ENCODE peak calls at places on chromosomes 13 and 19, in ten cellular contexts. K, S, P, G, U, R, T, M, J and C are unnamed samples. For H3K4me1, the result is how much of the 10 kb centered on the place peaks cover.

GRCh38 chr13:20349564-20350379 is 117.7 kb upstream of the GJB6 start:
- DNase-seq in P (no peak), G (no peak), J (peak), K (no peak), T (no peak), U (peak), M (no peak), R (no peak), S (no peak), C (no peak)

GRCh38 chr13:108816381-108816780 is 187.0 kb downstream of the MYO16 start:
- DNase-seq in G (no peak), S (no peak), T (no peak), P (no peak), M (no peak), K (no peak), U (no peak), R (no peak), J (no peak), C (no peak)

GRCh38 chr19:43872547-43873336 is 45.6 kb downstream of the ZNF283 start:
- DNase-seq in M (no peak), T (peak), G (no peak), J (no peak), K (peak), U (no peak), P (peak), S (peak), R (no peak), C (peak)

GRCh38 chr19:9906475-9907087 is 29.7 kb downstream of the OLFM2 start:
- DNase-seq in M (no peak), T (no peak), R (no peak), G (no peak), K (no peak), J (no peak), U (peak), S (no peak), P (no peak), C (no peak)

GRCh38 chr19:2477141-2477710 is 1.3 kb downstream of the GADD45B start:
- DNase-seq in R (no peak), U (peak), J (peak), S (no peak), T (peak), G (peak), P (no peak), K (peak), M (no peak), C (no peak)

GRCh38 chr19:12833747-12834417 is 497 bp downstream of the RTBDN start:
- DNase-seq in T (no peak), J (peak), S (no peak), R (no peak), M (peak), G (peak), U (peak), P (no peak), K (no peak), C (peak)

GRCh38 chr13:27281420-27281819 is 10.8 kb downstream of the RASL11A start:
- DNase-seq in S (no peak), K (no peak), G (no peak), T (no peak), R (no peak), U (no peak), P (no peak), J (no peak), M (no peak), C (no peak)

GRCh38 chr19:32397736-32398135 is 7.8 kb upstream of the DPY19L3 start:
- DNase-seq in G (peak), S (no peak), K (peak), R (no peak), M (no peak), U (no peak), P (peak), T (peak), J (no peak), C (no peak)

GRCh38 chr13:40571338-40571737 is 95.1 kb downstream of the FOXO1 start:
- DNase-seq in M (no peak), J (no peak), S (no peak), U (no peak), K (no peak), P (no peak), G (no peak), T (no peak), R (no peak), C (no peak)

GRCh38 chr13:35888327-35888940 is 242.7 kb downstream of the DCLK1 start:
- DNase-seq in R (no peak), K (no peak), S (no peak), U (no peak), G (no peak), M (no peak), P (no peak), J (peak), T (peak), C (no peak)

GRCh38 chr19:38329651-38330050 is 6.0 kb upstream of the CATSPERG start:
- DNase-seq in M (no peak), G (no peak), K (no peak), J (no peak), P (no peak), U (no peak), T (no peak), R (no peak), S (no peak), C (no peak)

DNA sequence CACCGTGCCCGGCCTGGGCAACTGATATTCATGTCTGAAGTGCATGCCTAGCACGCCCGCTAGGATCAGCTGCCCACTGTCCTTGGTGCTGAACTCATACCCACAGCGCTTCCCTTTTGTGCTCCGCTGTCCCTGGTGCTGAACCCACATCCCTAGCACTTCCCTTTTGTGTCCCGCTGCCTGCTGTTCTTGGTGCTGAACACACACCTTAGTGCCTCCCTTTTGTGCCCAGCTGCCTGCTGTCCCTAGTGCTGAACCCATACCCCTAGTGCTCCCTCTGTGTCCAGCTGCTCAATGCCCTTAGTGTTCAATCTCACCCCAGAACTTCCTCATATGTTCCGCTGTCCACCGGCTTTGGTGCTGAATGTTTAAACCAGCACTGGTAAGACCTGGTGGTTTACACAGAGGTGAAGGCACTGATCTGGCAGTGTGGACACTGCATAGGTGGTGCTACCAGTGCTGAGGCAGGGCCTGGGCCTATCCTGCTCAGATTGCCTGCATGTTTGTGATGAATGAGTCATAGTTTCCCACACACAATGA is 26.3 kb upstream of the SIGLEC11 start:
- DNase-seq in G (peak), U (peak), J (peak), K (peak), M (peak), P (peak), T (peak), R (peak), S (peak), C (peak)
- H3K4me1 ChIP-seq in G (under half), U (under half), J (under half), K (under half), M (under half), P (under half), T (under half), R (under half), S (under half), C (under half)

GRCh38 chr19:1086618-1087017 is 8.6 kb downstream of the POLR2E start:
- DNase-seq in S (no peak), T (no peak), U (no peak), J (no peak), R (no peak), G (no peak), M (no peak), P (no peak), K (no peak), C (no peak)
- H3K4me2 ChIP-seq in S (no peak), T (no peak), U (no peak), J (no peak), R (no peak), G (no peak), M (no peak), P (no peak), K (no peak), C (no peak)

GRCh38 chr19:1365964-1366695 is 17.6 kb upstream of the NDUFS7 start:
- DNase-seq in G (no peak), J (no peak), T (no peak), K (no peak), M (no peak), P (no peak), S (no peak), U (no peak), R (no peak), C (no peak)

GRCh38 chr19:1369214-1369805 is 14.4 kb upstream of the NDUFS7 start:
- DNase-seq in R (no peak), U (no peak), S (no peak), J (no peak), K (no peak), P (no peak), M (no peak), T (no peak), G (no peak), C (no peak)

GRCh38 chr19:1365306-1365963 is 18.3 kb upstream of the NDUFS7 start:
- DNase-seq in M (no peak), J (no peak), K (no peak), S (no peak), R (no peak), P (no peak), G (no peak), T (peak), U (no peak), C (no peak)

GRCh38 chr19:1364070-1364719 is 19.5 kb upstream of the NDUFS7 start:
- DNase-seq in M (no peak), S (no peak), J (no peak), K (no peak), P (no peak), R (no peak), G (peak), T (no peak), U (no peak), C (no peak)

DNA sequence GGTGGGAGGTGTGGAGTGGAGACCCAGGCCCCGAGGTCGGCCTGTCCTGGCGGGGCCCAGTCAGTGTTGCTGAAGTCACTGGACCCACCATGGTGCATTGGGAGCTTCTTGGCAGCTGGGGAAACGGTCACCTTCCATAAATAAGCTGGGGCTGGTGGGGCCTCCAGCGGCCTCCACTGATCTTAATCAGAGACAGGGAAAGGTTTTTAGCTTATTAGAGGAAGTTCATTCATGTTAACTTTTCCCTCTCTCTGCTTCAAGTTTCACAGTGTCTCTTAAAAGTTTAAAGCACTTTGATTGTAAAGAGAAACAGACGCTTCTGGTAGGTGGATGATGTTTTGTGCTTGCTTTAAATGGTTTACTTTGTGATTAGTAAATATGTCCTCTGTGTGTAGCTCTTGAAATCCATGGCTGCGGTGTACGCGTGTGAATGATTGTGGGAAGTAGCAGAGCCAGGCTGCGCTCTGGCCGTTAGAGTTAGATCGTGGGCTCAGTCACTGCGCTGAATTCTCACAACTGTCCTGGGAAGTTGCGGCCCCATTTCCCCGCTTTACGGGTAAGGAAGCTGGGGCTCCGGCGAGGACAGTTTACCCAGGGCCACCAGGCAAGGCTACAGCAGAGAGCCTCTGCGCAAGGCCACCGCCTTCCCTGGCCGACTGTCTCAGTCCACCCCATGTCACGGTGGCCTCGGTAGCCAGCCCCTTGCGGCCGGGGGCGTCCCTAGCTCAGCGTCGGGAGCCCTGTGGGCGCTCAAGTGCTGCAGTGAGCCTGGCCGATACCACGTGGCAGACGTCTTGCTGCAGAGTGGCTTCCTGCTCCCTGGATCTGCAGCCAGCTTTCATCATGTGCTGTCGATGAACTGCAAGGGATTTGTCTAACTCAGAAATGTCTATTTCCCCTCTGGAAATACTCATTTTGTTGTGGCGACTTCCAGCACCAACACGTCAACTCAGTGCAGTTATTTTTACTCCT is 16.5 kb upstream of the NDUFS7 start:
- DNase-seq in S (no peak), G (no peak), P (no peak), K (no peak), J (no peak), M (no peak), R (no peak), U (no peak), T (no peak), C (no peak)
- H3K4me1 ChIP-seq in S (under half), G (under half), P (under half), K (under half), J (under half), M (under half), R (under half), U (under half), T (under half), C (under half)

GRCh38 chr19:54355675-54356074 is 9.1 kb downstream of the LAIR1 start:
- DNase-seq in R (no peak), T (no peak), J (no peak), M (no peak), S (no peak), P (no peak), U (no peak), G (no peak), K (no peak), C (no peak)

GRCh38 chr19:54352546-54352945 is 12.2 kb downstream of the LAIR1 start:
- DNase-seq in J (no peak), P (no peak), R (no peak), S (no peak), G (no peak), M (no peak), K (no peak), T (no peak), U (no peak), C (no peak)

GRCh38 chr19:54356444-54357056 is 8.2 kb downstream of the LAIR1 start:
- DNase-seq in T (no peak), J (no peak), U (no peak), G (no peak), P (no peak), K (no peak), R (no peak), S (no peak), M (no peak), C (no peak)

GRCh38 chr19:54357381-54357780 is 7.3 kb downstream of the LAIR1 start:
- DNase-seq in K (no peak), R (no peak), G (no peak), U (no peak), T (no peak), M (no peak), S (no peak), P (no peak), J (no peak), C (peak)

DNA sequence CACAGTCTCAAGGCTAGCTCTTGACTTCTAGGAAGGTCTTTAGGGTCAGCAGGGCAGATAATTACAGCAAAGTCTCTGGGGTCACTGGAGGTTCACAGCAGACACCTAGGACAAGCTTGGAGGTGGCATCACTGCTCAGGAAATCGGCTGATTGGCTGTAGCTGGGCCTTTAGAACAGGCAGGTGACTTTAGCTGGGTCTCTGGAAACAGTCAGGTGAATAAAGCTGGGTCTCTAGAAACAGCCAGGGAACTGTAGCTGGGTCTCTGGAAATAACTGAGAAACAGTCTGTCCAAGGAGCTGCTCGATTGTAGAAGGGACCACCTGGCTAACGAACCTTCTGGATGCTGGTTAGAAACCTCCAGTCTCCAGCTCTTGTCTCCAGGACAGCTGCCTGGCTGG is 10.0 kb downstream of the LAIR1 start:
- DNase-seq in P (no peak), M (no peak), S (no peak), G (no peak), K (no peak), J (no peak), R (no peak), T (no peak), U (no peak), C (no peak)
- H3K4me2 ChIP-seq in P (no peak), M (no peak), S (no peak), G (no peak), K (no peak), J (no peak), R (no peak), T (no peak), U (no peak), C (no peak)

GRCh38 chr19:50743537-50743936 is 20.4 kb downstream of the CLEC11A start:
- DNase-seq in T (no peak), J (no peak), G (no peak), R (no peak), S (no peak), U (no peak), K (no peak), M (no peak), P (no peak), C (no peak)
- H3K4me1 ChIP-seq in T (under half), J (under half), G (under half), R (under half), S (under half), U (under half), K (under half), M (under half), P (under half), C (under half)

GRCh38 chr13:97369269-97369893 is 64.6 kb upstream of the RAP2A start:
- DNase-seq in G (peak), T (no peak), J (no peak), P (no peak), R (no peak), M (no peak), S (no peak), U (no peak), K (no peak), C (no peak)
- H3K4me2 ChIP-seq in G (peak), T (peak), J (no peak), P (peak), R (no peak), M (no peak), S (no peak), U (no peak), K (peak), C (no peak)

DNA sequence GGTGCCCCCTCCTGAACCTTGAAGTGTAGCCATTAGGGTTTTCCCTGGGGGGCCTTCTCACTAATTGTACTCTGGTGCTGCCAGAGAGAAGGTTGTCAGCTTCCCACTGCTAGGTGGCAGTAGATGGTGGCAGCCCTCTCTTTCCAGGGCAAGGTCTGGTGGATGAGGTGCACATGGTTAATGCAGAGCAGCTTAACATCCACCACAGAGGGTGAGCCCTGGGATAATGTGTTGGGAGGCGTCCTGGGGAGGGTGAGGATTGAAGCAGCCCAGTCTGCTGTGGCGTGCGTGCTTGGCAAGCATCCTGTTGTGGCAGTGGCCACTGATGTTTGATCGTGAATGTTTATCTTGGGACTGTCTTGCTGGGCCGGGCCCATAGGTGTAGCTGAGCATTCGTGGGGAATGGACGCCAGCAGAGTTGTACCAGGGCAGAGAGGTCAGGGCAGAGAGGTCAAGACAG is 5.8 kb downstream of the EGLN2 start:
- DNase-seq in T (no peak), J (peak), U (no peak), P (no peak), K (no peak), S (no peak), R (no peak), G (peak), M (no peak), C (no peak)
- H3K4me1 ChIP-seq in T (under half), J (half or more), U (under half), P (half or more), K (under half), S (half or more), R (under half), G (under half), M (under half), C (half or more)

GRCh38 chr19:52527134-52527953 is at the start of gene ZNF808:
- DNase-seq in K (peak), T (peak), G (peak), S (peak), M (peak), U (peak), J (peak), P (peak), R (peak), C (peak)
- H3K4me2 ChIP-seq in K (peak), T (peak), G (peak), S (peak), M (peak), U (peak), J (peak), P (peak), R (peak), C (peak)